ENCODE peak calls at places on chromosomes 6 and 20, in nine cellular contexts. F, T, R, O, P, H, K, Q and A are unnamed samples.

GRCh38 chr20:24697411-24697810 is 228.0 kb downstream of the SYNDIG1 start:
- DNase-seq in R (no peak), T (no peak), P (no peak), Q (no peak), K (no peak), H (no peak), O (no peak), F (no peak), A (no peak)

GRCh38 chr6:25172819-25173218 is 106.4 kb upstream of the CARMIL1 start:
- DNase-seq in P (peak), T (no peak), H (no peak), R (peak), Q (peak), O (no peak), K (peak), F (peak), A (peak)

GRCh38 chr6:20014508-20014907 is 177.3 kb downstream of the ID4 start:
- DNase-seq in T (no peak), O (no peak), Q (no peak), H (no peak), K (no peak), P (no peak), R (no peak), F (no peak), A (no peak)

GRCh38 chr6:151161363-151161762 is 78.4 kb upstream of the AKAP12 start:
- DNase-seq in O (no peak), F (peak), K (no peak), T (no peak), Q (no peak), H (no peak), P (no peak), R (no peak), A (no peak)

GRCh38 chr6:46821348-46821992 is 28.3 kb downstream of the MEP1A start:
- DNase-seq in F (no peak), P (no peak), R (no peak), T (no peak), K (no peak), Q (no peak), H (no peak), O (no peak), A (no peak)

GRCh38 chr6:164690241-164690640 is 619.2 kb downstream of the C6orf118 start:
- DNase-seq in T (no peak), Q (no peak), P (no peak), R (no peak), H (no peak), O (no peak), K (no peak), F (no peak), A (no peak)

GRCh38 chr20:49228676-49229075 is 9.5 kb downstream of the DDX27 start:
- DNase-seq in T (no peak), O (no peak), Q (no peak), K (no peak), P (no peak), R (no peak), F (no peak), H (no peak), A (no peak)

GRCh38 chr20:48669946-48670630 is 157.7 kb downstream of the PREX1 start:
- DNase-seq in P (no peak), T (no peak), Q (no peak), O (no peak), F (no peak), K (no peak), H (no peak), R (no peak), A (no peak)

GRCh38 chr6:139732451-139732850 is 358.0 kb upstream of the CITED2 start:
- DNase-seq in Q (peak), K (no peak), R (no peak), P (peak), H (no peak), O (no peak), F (peak), T (no peak), A (peak)

GRCh38 chr6:23413327-23414203 is 712.5 kb upstream of the NRSN1 start:
- DNase-seq in R (peak), K (no peak), O (no peak), H (no peak), Q (peak), T (no peak), P (no peak), F (peak), A (no peak)

GRCh38 chr6:126831461-126831860 is 287.0 kb upstream of the RSPO3 start:
- DNase-seq in O (no peak), F (peak), K (no peak), R (no peak), T (no peak), Q (no peak), H (no peak), P (no peak), A (no peak)

GRCh38 chr6:159100011-159100788 is 55.4 kb upstream of the TAGAP start:
- DNase-seq in T (no peak), F (peak), R (no peak), P (no peak), Q (no peak), H (no peak), O (no peak), K (no peak), A (no peak)

GRCh38 chr6:151068761-151069312 is 170.9 kb upstream of the AKAP12 start:
- DNase-seq in O (no peak), H (no peak), T (no peak), P (peak), F (peak), R (peak), Q (peak), K (no peak), A (peak)

GRCh38 chr6:45502446-45502845 is 124.7 kb upstream of the SUPT3H start:
- DNase-seq in Q (no peak), O (no peak), P (no peak), F (no peak), H (no peak), K (no peak), R (no peak), T (no peak), A (no peak)

GRCh38 chr6:166849762-166850181 is 106.6 kb downstream of the RNASET2 start:
- DNase-seq in F (no peak), Q (no peak), H (no peak), O (no peak), R (no peak), P (no peak), K (no peak), T (no peak), A (peak)

DNA sequence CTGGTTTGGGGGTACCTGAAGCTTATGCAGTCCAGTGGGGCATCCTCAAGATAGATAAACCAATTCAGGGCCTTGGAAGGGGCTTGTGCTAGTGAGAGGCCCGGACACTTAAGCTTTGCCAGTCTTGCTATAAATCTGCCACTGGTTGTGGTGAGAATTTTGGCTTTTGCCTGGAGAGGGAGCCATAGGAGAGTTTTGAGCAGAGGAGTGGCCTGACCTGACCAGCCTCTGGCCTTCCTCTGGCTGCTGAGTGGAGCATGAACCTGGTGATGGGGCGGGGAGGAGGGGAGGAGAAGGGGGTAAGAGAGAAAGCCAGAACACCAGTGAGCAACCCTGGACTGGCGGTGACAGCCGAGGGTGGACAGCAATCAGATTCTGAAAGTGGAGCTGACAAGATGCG is 7.1 kb downstream of the TMEM74B start:
- DNase-seq in Q (no peak), H (no peak), T (peak), O (peak), R (no peak), F (peak), P (no peak), K (no peak), A (no peak)
- TF ChIP-seq CTCF in Q (no peak), H (no peak), T (no peak), O (no peak), R (no peak), F (peak), P (peak), K (no peak), A (peak)

GRCh38 chr20:43442310-43442880 is 15.3 kb upstream of the SRSF6 start:
- DNase-seq in H (no peak), T (no peak), Q (no peak), P (peak), R (no peak), O (no peak), K (no peak), F (peak), A (no peak)
- TF ChIP-seq CTCF in H (no peak), T (peak), Q (peak), P (peak), R (peak), O (no peak), K (peak), F (peak), A (peak)

DNA sequence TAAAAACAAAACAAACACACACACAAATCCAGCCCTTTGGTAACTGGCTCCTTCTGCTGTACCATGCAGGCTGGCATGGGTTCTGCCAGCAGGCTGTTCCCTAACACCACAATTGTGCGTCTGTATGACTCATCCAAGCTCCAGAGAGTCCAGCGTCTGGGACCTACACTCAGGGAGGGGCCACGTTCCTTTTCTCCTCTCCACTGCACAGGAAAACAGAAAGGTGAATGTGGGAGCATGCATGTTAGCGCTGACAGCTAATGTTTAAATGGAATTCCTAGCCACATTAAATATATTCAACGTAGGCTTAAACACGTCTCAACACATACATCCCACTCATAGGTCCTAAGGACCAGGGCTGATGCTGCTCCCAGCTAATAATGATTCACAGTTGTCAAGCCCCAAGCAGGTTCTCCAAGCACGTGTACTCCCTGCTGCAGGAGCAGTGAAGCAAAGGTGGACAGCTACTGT is 20.7 kb downstream of the MAP1LC3A start:
- DNase-seq in O (no peak), R (no peak), T (no peak), H (peak), F (peak), Q (peak), P (peak), K (peak), A (peak)
- TF ChIP-seq CTCF in O (no peak), R (peak), T (peak), H (peak), F (peak), Q (peak), P (peak), K (peak), A (peak)

DNA sequence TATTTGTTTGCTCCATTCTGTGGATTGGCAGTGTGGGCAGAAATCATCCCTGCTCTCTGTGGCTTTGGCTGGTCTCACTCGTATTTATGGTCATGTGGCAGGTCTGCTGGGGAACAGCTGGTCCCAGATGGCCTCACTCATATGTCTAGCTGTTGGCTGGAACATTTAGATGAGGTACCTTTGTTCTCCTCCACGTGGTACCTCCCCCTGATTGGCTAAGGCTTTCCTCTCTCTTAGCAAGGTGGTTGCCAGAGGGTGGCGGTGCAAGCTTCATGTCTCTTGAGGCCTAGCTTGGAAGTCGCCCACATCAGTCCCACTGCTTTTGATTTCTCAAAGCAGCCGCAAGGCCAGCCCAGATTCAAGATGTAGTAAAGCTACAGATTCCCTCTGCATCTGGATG is 348.5 kb upstream of the BTBD3 start:
- DNase-seq in K (no peak), R (no peak), O (no peak), Q (no peak), P (no peak), H (no peak), T (no peak), F (no peak), A (no peak)
- TF ChIP-seq CTCF in K (no peak), R (no peak), O (no peak), Q (no peak), P (no peak), H (no peak), T (no peak), F (no peak), A (no peak)